ENCODE peak calls at places on chromosomes 11 and 22, in five cellular contexts. D, I, V, B and N are unnamed samples.

GRCh38 chr22:37757663-37758062 is 50.1 kb upstream of the GCAT start:
- DNase-seq in V (no peak), I (no peak), D (no peak), B (no peak), N (no peak)

GRCh38 chr22:35995772-35996171 is 32.9 kb downstream of the RBFOX2 start:
- DNase-seq in D (peak; percentile 99), I (peak; percentile 85), B (no peak), V (no peak), N (peak; percentile 59)

GRCh38 chr11:35418847-35419712 is at the start of gene SLC1A2:
- DNase-seq in V (peak; percentile 66), I (no peak), D (peak; percentile 23), B (no peak), N (no peak)

GRCh38 chr11:131042711-131043110 is 126.4 kb upstream of the SNX19 start:
- DNase-seq in V (no peak), I (no peak), B (no peak), D (no peak), N (no peak)

GRCh38 chr11:64206457-64207246 is at the start of gene FERMT3:
- DNase-seq in D (no peak), B (peak; percentile 95), I (no peak), V (no peak), N (no peak)

GRCh38 chr11:126919147-126919823 is 81.3 kb downstream of the KIRREL3 start:
- DNase-seq in V (no peak), B (no peak), D (no peak), I (no peak), N (no peak)

GRCh38 chr11:134229131-134229790 is 4.8 kb downstream of the VPS26B start:
- DNase-seq in V (no peak), B (no peak), D (no peak), I (no peak), N (no peak)

GRCh38 chr11:72579816-72580647 is 94.2 kb downstream of the PDE2A start:
- DNase-seq in V (no peak), I (no peak), B (no peak), D (no peak), N (no peak)

GRCh38 chr11:9020881-9021280 is 17.1 kb upstream of the NRIP3 start:
- DNase-seq in B (no peak), D (peak; percentile 18), V (no peak), I (no peak), N (no peak)

GRCh38 chr11:124717421-124717785 is 22.3 kb upstream of the NRGN start:
- DNase-seq in D (no peak), I (no peak), B (no peak), V (no peak), N (peak; percentile 57)

GRCh38 chr11:79768343-79768742 is 327.5 kb upstream of the TENM4 start:
- DNase-seq in D (no peak), V (no peak), B (no peak), I (no peak), N (peak; percentile 17)

GRCh38 chr11:95426823-95427462 is 195.9 kb upstream of the SESN3 start:
- DNase-seq in D (no peak), B (no peak), I (no peak), V (no peak), N (no peak)

GRCh38 chr11:59289356-59289755 is 69.3 kb upstream of the OR5AN1 start:
- DNase-seq in V (no peak), B (no peak), D (no peak), I (no peak), N (no peak)

GRCh38 chr11:84899134-84899533 is 728.0 kb downstream of the DLG2 start:
- DNase-seq in I (no peak), B (no peak), V (no peak), D (no peak), N (no peak)

GRCh38 chr11:129333873-129334272 is 41.8 kb upstream of the BARX2 start:
- DNase-seq in I (no peak), B (no peak), D (no peak), V (no peak), N (no peak)

GRCh38 chr11:116981216-116981887 is 116.9 kb downstream of the SIK3 start:
- DNase-seq in I (no peak), D (no peak), V (no peak), B (no peak), N (no peak)

GRCh38 chr11:102546427-102546826 is 15.9 kb upstream of the MMP7 start:
- DNase-seq in I (no peak), B (no peak), D (no peak), V (no peak), N (no peak)

GRCh38 chr11:65058012-65058411 is 341 bp downstream of the NAALADL1 start:
- DNase-seq in I (no peak), V (no peak), D (no peak), B (no peak), N (no peak)

DNA sequence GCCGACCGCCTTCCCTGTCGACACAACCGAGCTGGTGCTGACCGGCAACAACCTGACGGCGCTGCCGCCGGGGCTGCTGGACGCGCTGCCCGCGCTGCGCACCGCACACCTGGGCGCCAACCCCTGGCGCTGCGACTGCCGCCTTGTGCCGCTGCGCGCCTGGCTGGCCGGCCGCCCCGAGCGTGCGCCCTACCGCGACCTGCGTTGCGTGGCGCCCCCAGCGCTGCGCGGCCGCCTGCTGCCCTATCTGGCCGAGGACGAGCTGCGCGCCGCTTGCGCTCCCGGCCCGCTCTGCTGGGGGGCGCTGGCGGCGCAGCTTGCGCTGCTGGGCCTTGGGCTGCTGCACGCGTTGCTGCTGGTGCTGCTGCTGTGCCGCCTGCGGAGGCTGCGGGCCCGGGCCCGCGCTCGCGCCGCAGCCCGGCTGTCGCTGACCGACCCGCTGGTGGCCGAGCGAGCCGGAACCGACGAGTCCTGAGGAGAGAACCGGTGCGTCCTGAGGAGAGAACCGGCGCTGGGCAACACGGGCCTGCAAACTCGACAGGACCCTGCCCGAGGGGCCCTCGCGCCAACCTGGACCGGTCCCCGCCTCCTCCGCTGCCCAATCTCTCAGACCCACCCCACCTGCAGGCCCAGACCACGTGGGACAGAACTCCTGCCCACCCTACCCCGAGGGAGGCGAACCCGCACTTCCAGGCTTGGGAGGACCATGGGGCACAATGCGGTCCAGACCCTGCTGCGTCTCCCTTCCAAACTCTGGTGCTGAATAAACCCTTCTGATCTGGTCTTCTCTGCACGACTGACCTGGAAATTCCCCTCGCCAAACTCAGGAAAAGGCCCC is 870 bp downstream of the GP1BB start:
- DNase-seq in B (no peak), I (no peak), D (peak; percentile 19), V (peak; percentile 78), N (no peak)
- TF ChIP-seq CTCF in B (no peak), I (no peak), D (no peak), V (no peak), N (no peak)

GRCh38 chr11:92866679-92867282 is 102.7 kb upstream of the MTNR1B start:
- DNase-seq in D (no peak), I (no peak), B (no peak), V (no peak), N (no peak)

GRCh38 chr11:92859290-92859689 is 110.2 kb upstream of the MTNR1B start:
- DNase-seq in I (no peak), V (no peak), B (no peak), D (no peak), N (no peak)

GRCh38 chr11:92865352-92865751 is 104.1 kb upstream of the MTNR1B start:
- DNase-seq in I (no peak), D (peak; percentile 2), B (no peak), V (no peak), N (peak; percentile 73)

GRCh38 chr11:92861641-92862040 is 107.8 kb upstream of the MTNR1B start:
- DNase-seq in B (no peak), V (no peak), I (no peak), D (no peak), N (no peak)
- TF ChIP-seq CTCF in B (no peak), V (peak; percentile 16), I (no peak), D (no peak), N (no peak)

DNA sequence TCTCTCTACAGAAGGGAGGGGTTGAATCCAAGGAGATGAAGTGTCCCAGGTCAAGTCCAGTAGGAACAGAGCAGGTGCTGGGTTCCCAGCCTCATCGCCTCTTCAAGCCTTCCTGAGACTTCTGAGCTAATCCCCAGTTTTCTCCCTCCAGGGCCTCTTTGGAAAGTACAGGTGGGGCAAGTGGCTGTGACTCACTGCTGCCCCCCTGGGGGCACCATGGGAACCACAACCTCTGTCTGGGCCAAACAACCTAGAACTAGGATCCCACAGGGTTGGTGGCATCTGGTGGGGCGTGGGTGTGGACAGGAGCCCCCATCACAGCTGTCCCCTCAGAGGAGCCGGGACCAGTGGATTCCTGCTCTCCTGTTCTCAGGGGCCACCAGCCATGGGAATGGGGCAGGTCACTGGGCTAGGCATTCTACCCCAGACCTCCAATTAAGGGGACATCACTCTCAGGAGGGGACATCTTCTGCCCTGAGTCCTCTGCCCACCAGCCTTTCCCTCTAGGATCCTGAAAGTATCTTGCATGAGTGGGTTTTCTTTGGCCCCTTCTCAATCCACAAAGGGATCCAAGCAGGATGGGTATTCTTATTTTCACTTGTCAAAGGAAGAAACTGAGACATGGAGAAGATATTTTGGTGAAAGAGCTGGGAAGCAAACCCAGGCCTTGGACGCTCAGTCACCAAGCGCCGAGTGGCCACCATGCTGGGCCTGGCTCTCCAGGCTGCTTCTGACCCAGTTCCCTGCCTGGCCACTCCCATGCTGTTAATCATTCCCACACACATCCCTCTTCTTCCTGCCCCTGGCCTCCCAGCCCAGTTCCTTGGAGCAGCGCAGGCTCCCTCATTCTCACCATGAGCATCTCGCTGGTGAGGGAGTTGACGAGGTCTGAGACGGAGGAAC is 23.8 kb downstream of the LRRC10B start:
- DNase-seq in D (peak; percentile 14), B (peak; percentile 70), I (no peak), V (no peak), N (peak; percentile 67)
- TF ChIP-seq CTCF in D (peak; percentile 97), B (peak; percentile 86), I (peak; percentile 82), V (peak; percentile 71), N (peak; percentile 72)

GRCh38 chr11:75597636-75598035 is 35.6 kb downstream of the SERPINH1 start:
- DNase-seq in B (no peak), I (no peak), D (no peak), V (peak; percentile 44), N (peak; percentile 60)
- TF ChIP-seq CTCF in B (no peak), I (peak; percentile 26), D (peak; percentile 56), V (peak; percentile 61), N (peak; percentile 32)